ENCODE peak calls at places on chromosome 2, in nine cellular contexts. D is K562, N is A549, G is SK-N-SH, R is transverse colon, B is stomach, Y is H1, P is GM12878, K is sigmoid colon. Z is an unnamed sample.
A peak's percentile ranks its signal among the peaks of the same experiment; 100 is the strongest.

GRCh38 chr2:144605232-144605631 is 85.3 kb upstream of the ZEB2 start:
- DNase-seq in B (no peak), N (no peak), D (no peak), R (no peak), K (no peak), P (no peak), G (no peak), Y (no peak), Z (no peak)

GRCh38 chr2:43605079-43605655 is 9.3 kb upstream of the THADA start:
- DNase-seq in D (peak; percentile 17), B (no peak), G (peak; percentile 55), R (peak; percentile 14), Y (no peak), N (peak; percentile 79), P (no peak), K (no peak), Z (peak; percentile 61)

GRCh38 chr2:103823847-103824246 is 1030.1 kb upstream of the POU3F3 start:
- DNase-seq in Y (no peak), B (no peak), D (no peak), R (no peak), G (no peak), N (no peak), P (no peak), K (no peak), Z (no peak)

GRCh38 chr2:37775908-37776250 is 104.4 kb upstream of the CDC42EP3 start:
- DNase-seq in R (no peak), D (no peak), P (no peak), B (no peak), Y (no peak), K (peak; percentile 78), N (no peak), G (no peak), Z (no peak)

GRCh38 chr2:29000481-29000880 is 19.4 kb downstream of the TOGARAM2 start:
- DNase-seq in G (no peak), K (peak; percentile 79), R (peak; percentile 56), P (peak; percentile 31), B (peak; percentile 49), D (no peak), N (no peak), Y (no peak), Z (no peak)

GRCh38 chr2:109439897-109440506 is 173.8 kb downstream of the SEPTIN10 start:
- DNase-seq in B (no peak), D (no peak), N (no peak), Y (no peak), G (no peak), K (peak; percentile 38), R (no peak), P (no peak), Z (no peak)

GRCh38 chr2:155151945-155152344 is 453.4 kb downstream of the KCNJ3 start:
- DNase-seq in B (no peak), D (no peak), N (no peak), G (no peak), R (no peak), K (no peak), Y (no peak), P (no peak), Z (no peak)

GRCh38 chr2:152354909-152355308 is 19.9 kb downstream of the FMNL2 start:
- DNase-seq in N (no peak), Y (no peak), B (no peak), P (no peak), K (no peak), R (no peak), D (no peak), G (no peak), Z (no peak)

GRCh38 chr2:102841107-102841840 is 79.4 kb downstream of the TMEM182 start:
- DNase-seq in Y (peak; percentile 34), R (peak; percentile 34), N (peak; percentile 55), B (peak; percentile 41), G (peak; percentile 55), P (no peak), K (peak; percentile 66), D (peak; percentile 35), Z (peak; percentile 56)

GRCh38 chr2:167293172-167293781 is 405.0 kb downstream of the XIRP2 start:
- DNase-seq in R (peak; percentile 32), B (no peak), P (no peak), G (no peak), K (peak; percentile 61), N (peak; percentile 6), Y (no peak), D (no peak), Z (no peak)

GRCh38 chr2:5898667-5899066 is 206.5 kb downstream of the SOX11 start:
- DNase-seq in P (no peak), R (no peak), N (no peak), K (no peak), D (no peak), G (no peak), B (no peak), Y (no peak), Z (no peak)

GRCh38 chr2:231191896-231192872 is 6.2 kb upstream of the ARMC9 start:
- DNase-seq in B (peak; percentile 73), P (no peak), N (peak; percentile 60), R (peak; percentile 67), D (peak; percentile 31), K (peak; percentile 97), G (peak; percentile 89), Y (peak; percentile 64), Z (peak; percentile 70)

GRCh38 chr2:171600126-171600525 is 77.9 kb downstream of the CYBRD1 start:
- DNase-seq in K (no peak), R (no peak), B (no peak), N (no peak), D (no peak), P (no peak), Y (no peak), G (no peak), Z (no peak)

GRCh38 chr2:171592026-171592555 is 69.8 kb downstream of the CYBRD1 start:
- DNase-seq in K (no peak), D (no peak), P (no peak), Y (no peak), N (no peak), R (no peak), G (no peak), B (no peak), Z (no peak)

GRCh38 chr2:171598713-171599319 is 76.5 kb downstream of the CYBRD1 start:
- DNase-seq in P (peak; percentile 24), R (peak; percentile 34), D (peak; percentile 79), K (no peak), Y (no peak), G (peak; percentile 74), N (peak; percentile 74), B (peak; percentile 31), Z (peak; percentile 72)

GRCh38 chr2:171595456-171595855 is 73.2 kb downstream of the CYBRD1 start:
- DNase-seq in P (no peak), K (no peak), D (no peak), G (no peak), R (no peak), N (no peak), B (no peak), Y (no peak), Z (no peak)

DNA sequence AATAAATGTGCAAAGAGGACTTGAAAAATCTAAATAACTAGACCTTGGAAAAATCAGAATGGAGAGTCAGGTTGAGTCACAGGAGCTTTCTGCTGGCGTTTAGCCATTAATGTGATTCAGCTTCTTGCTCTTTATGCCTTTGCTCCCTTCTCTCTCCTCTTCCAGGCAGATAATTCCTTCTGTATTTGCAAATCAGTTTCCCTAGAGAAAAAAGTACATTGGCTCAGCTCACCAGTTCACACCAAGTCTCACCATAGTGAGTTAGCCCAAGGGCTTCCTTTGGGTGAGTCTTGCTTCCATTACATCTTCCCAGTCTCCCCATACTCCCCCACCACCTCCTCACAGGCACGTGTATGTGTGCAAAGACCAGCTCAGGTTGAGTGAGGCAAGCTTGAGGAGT is 73.6 kb downstream of the CYBRD1 start:
- DNase-seq in G (no peak), P (no peak), B (no peak), R (no peak), D (no peak), N (peak; percentile 36), K (no peak), Y (no peak), Z (no peak)
- TF ChIP-seq EP300 in G (no peak), P (no peak), B (no peak), R (no peak), D (no peak), N (no peak), K (no peak), Y (no peak), Z (no peak)

GRCh38 chr2:239852272-239852671 is 172.9 kb downstream of the NDUFA10 start:
- DNase-seq in P (no peak), Y (no peak), N (no peak), K (no peak), R (no peak), B (no peak), G (no peak), D (no peak), Z (no peak)

GRCh38 chr2:239853706-239854327 is 171.3 kb downstream of the NDUFA10 start:
- DNase-seq in N (no peak), K (no peak), G (no peak), R (no peak), D (no peak), B (no peak), P (no peak), Y (no peak), Z (no peak)

GRCh38 chr2:239855863-239856587 is 169.1 kb downstream of the NDUFA10 start:
- DNase-seq in K (no peak), R (no peak), N (no peak), D (no peak), G (no peak), B (no peak), P (no peak), Y (no peak), Z (no peak)

GRCh38 chr2:239854596-239854995 is 170.5 kb downstream of the NDUFA10 start:
- DNase-seq in P (no peak), Y (no peak), N (no peak), B (no peak), D (no peak), G (no peak), K (no peak), R (no peak), Z (no peak)

GRCh38 chr2:239853121-239853520 is 172.0 kb downstream of the NDUFA10 start:
- DNase-seq in K (no peak), D (no peak), R (no peak), P (no peak), Y (no peak), G (no peak), N (no peak), B (no peak), Z (no peak)
- TF ChIP-seq EP300 in K (no peak), D (no peak), R (no peak), P (no peak), Y (no peak), G (no peak), N (no peak), B (no peak), Z (no peak)

DNA sequence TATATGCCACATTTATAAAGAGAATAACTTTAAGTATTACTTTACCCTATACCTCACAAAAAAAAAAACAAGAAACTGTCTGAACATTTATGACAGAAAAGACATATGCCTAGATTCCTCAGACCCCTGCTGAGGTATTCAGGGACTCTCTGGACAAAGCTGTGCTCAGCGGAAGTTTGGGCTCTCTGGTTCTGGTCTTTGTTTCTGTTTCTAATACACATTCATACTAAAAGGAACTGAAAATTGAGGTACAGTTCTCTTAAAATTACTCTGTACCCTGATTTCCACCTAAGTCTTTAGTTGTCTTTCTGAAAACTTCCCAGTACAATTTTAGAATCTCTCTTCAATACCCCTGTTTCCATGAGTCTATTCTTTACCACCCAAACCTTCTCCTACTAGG is 160.3 kb downstream of the IKZF2 start:
- DNase-seq in N (no peak), D (no peak), K (no peak), R (no peak), Y (no peak), G (no peak), B (no peak), P (no peak), Z (no peak)
- TF ChIP-seq EP300 in N (no peak), D (no peak), K (no peak), R (no peak), Y (no peak), G (no peak), B (no peak), P (no peak), Z (no peak)

GRCh38 chr2:97698530-97698929 is 14.8 kb upstream of the ZAP70 start:
- DNase-seq in D (no peak), R (no peak), K (no peak), G (no peak), Y (no peak), N (no peak), P (no peak), B (no peak), Z (no peak)
- TF ChIP-seq EP300 in D (no peak), R (no peak), K (no peak), G (no peak), Y (no peak), N (no peak), P (no peak), B (no peak), Z (no peak)

Z was measured in HepG2.